ENCODE peak calls at places on chromosomes 7 and 10, in four cellular contexts. J is naive B cell, P is LoVo, U is Calu3. M is an unnamed sample.

GRCh38 chr7:129797224-129797789 is 155.5 kb downstream of the UBE2H start:
- DNase-seq in P (no peak), U (no peak), J (no peak), M (no peak)

GRCh38 chr10:78944658-78945333 is 124.0 kb upstream of the ZMIZ1 start:
- DNase-seq in J (no peak), U (no peak), P (no peak), M (no peak)

GRCh38 chr7:129053938-129054437 is 923 bp downstream of the TNPO3 start:
- DNase-seq in P (no peak), U (no peak), J (no peak), M (no peak)

GRCh38 chr7:7861211-7861633 is 107.4 kb upstream of the GLCCI1 start:
- DNase-seq in J (no peak), P (peak), U (peak), M (peak)

GRCh38 chr7:50591480-50592438 is 26.6 kb upstream of the DDC start:
- DNase-seq in U (no peak), P (no peak), J (no peak), M (no peak)

GRCh38 chr7:24307294-24307693 is 23.3 kb downstream of the NPY start:
- DNase-seq in J (no peak), P (no peak), U (no peak), M (no peak)

GRCh38 chr10:13310518-13311176 is 10.8 kb upstream of the PHYH start:
- DNase-seq in P (no peak), U (no peak), J (no peak), M (no peak)

GRCh38 chr7:133486-133885 is 58.9 kb upstream of the FAM20C start:
- DNase-seq in U (no peak), P (no peak), J (no peak), M (no peak)

GRCh38 chr7:45417268-45417667 is 156.9 kb upstream of the ADCY1 start:
- DNase-seq in P (no peak), J (no peak), U (no peak), M (no peak)

GRCh38 chr10:126373137-126373536 is 15.1 kb downstream of the ADAM12 start:
- DNase-seq in U (no peak), J (no peak), P (no peak), M (no peak)

GRCh38 chr7:156768698-156769472 is 124.1 kb downstream of the LMBR1 start:
- DNase-seq in J (no peak), U (no peak), P (peak), M (peak)

GRCh38 chr7:107072133-107072532 is 27.6 kb downstream of the PRKAR2B start:
- DNase-seq in U (no peak), J (no peak), P (no peak), M (no peak)

GRCh38 chr10:132559538-132559937 is 22.0 kb downstream of the INPP5A start:
- DNase-seq in U (no peak), P (no peak), J (no peak), M (no peak)

GRCh38 chr7:128030999-128031681 is at the start of gene LRRC4:
- DNase-seq in P (no peak), J (peak), U (peak), M (no peak)

GRCh38 chr10:79104264-79104954 is 35.6 kb downstream of the ZMIZ1 start:
- DNase-seq in U (no peak), P (no peak), J (no peak), M (peak)

GRCh38 chr10:110576220-110576619 is 8.7 kb downstream of the SMC3 start:
- DNase-seq in U (no peak), J (no peak), P (no peak), M (no peak)

GRCh38 chr10:67697646-67698245 is 1.8 kb upstream of the CTNNA3 start:
- DNase-seq in J (peak), U (peak), P (peak), M (peak)

GRCh38 chr7:84247591-84247990 is 53.0 kb upstream of the SEMA3A start:
- DNase-seq in P (peak), J (no peak), U (no peak), M (no peak)

GRCh38 chr7:43179393-43179792 is 66.9 kb downstream of the HECW1 start:
- DNase-seq in J (no peak), P (no peak), U (no peak), M (no peak)

GRCh38 chr7:55496906-55497305 is 75.4 kb downstream of the VOPP1 start:
- DNase-seq in P (no peak), J (no peak), U (no peak), M (no peak)

GRCh38 chr7:7486362-7486761 is 49.3 kb downstream of the COL28A1 start:
- DNase-seq in U (no peak), P (no peak), J (no peak), M (no peak)

M was measured in NCI-H2081.